ENCODE peak calls at places on chromosomes 4 and X, in seven cellular contexts. One of them, this sample, is unnamed.

GRCh38 chr4:106368678-106369077 is at the start of gene GIMD1:
- DNase-seq in activated T-cell treated with anti-CD3 and anti-CD28 coated beads for 48 hours: no peak
- DNase-seq in T-helper 1 cell: no peak
- DNase-seq in CD8-positive, alpha-beta memory T cell: no peak
- DNase-seq in coronary artery: no peak
- DNase-seq in anterior cingulate cortex: no peak
- DNase-seq in stimulated activated CD4-positive, alpha-beta T cell treated with anti-CD3 and anti-CD28 coated beads, Interleukin-15, amount 100 ng/mL, for 1 hour: no peak
- DNase-seq in this sample: no peak

GRCh38 chrX:80808854-80809493 is 703 bp downstream of the BRWD3 start:
- DNase-seq in T-helper 1 cell: peak
- DNase-seq in stimulated activated CD4-positive, alpha-beta T cell treated with anti-CD3 and anti-CD28 coated beads, Interleukin-15, amount 100 ng/mL, for 1 hour: peak
- DNase-seq in CD8-positive, alpha-beta memory T cell: peak
- DNase-seq in anterior cingulate cortex: peak
- DNase-seq in coronary artery: peak
- DNase-seq in activated T-cell treated with anti-CD3 and anti-CD28 coated beads for 48 hours: peak
- DNase-seq in this sample: peak

GRCh38 chr4:90074322-90074886 is 52.8 kb upstream of the CCSER1 start:
- DNase-seq in stimulated activated CD4-positive, alpha-beta T cell treated with anti-CD3 and anti-CD28 coated beads, Interleukin-15, amount 100 ng/mL, for 1 hour: no peak
- DNase-seq in anterior cingulate cortex: no peak
- DNase-seq in activated T-cell treated with anti-CD3 and anti-CD28 coated beads for 48 hours: no peak
- DNase-seq in T-helper 1 cell: no peak
- DNase-seq in CD8-positive, alpha-beta memory T cell: no peak
- DNase-seq in coronary artery: no peak
- DNase-seq in this sample: no peak

GRCh38 chrX:41946973-41947612 is 23.7 kb upstream of the CASK start:
- DNase-seq in T-helper 1 cell: no peak
- DNase-seq in stimulated activated CD4-positive, alpha-beta T cell treated with anti-CD3 and anti-CD28 coated beads, Interleukin-15, amount 100 ng/mL, for 1 hour: no peak
- DNase-seq in CD8-positive, alpha-beta memory T cell: no peak
- DNase-seq in anterior cingulate cortex: no peak
- DNase-seq in coronary artery: no peak
- DNase-seq in activated T-cell treated with anti-CD3 and anti-CD28 coated beads for 48 hours: no peak
- DNase-seq in this sample: no peak

GRCh38 chr4:187478292-187479205 is 517.0 kb upstream of the ZFP42 start:
- DNase-seq in CD8-positive, alpha-beta memory T cell: no peak
- DNase-seq in stimulated activated CD4-positive, alpha-beta T cell treated with anti-CD3 and anti-CD28 coated beads, Interleukin-15, amount 100 ng/mL, for 1 hour: no peak
- DNase-seq in activated T-cell treated with anti-CD3 and anti-CD28 coated beads for 48 hours: no peak
- DNase-seq in T-helper 1 cell: no peak
- DNase-seq in anterior cingulate cortex: no peak
- DNase-seq in coronary artery: peak
- DNase-seq in this sample: no peak

GRCh38 chrX:7983594-7983993 is 56.4 kb upstream of the PNPLA4 start:
- DNase-seq in CD8-positive, alpha-beta memory T cell: no peak
- DNase-seq in activated T-cell treated with anti-CD3 and anti-CD28 coated beads for 48 hours: no peak
- DNase-seq in coronary artery: no peak
- DNase-seq in T-helper 1 cell: no peak
- DNase-seq in stimulated activated CD4-positive, alpha-beta T cell treated with anti-CD3 and anti-CD28 coated beads, Interleukin-15, amount 100 ng/mL, for 1 hour: no peak
- DNase-seq in anterior cingulate cortex: no peak
- DNase-seq in this sample: no peak

GRCh38 chrX:7965436-7965835 is 38.2 kb upstream of the PNPLA4 start:
- DNase-seq in coronary artery: no peak
- DNase-seq in anterior cingulate cortex: no peak
- DNase-seq in CD8-positive, alpha-beta memory T cell: no peak
- DNase-seq in T-helper 1 cell: no peak
- DNase-seq in stimulated activated CD4-positive, alpha-beta T cell treated with anti-CD3 and anti-CD28 coated beads, Interleukin-15, amount 100 ng/mL, for 1 hour: no peak
- DNase-seq in activated T-cell treated with anti-CD3 and anti-CD28 coated beads for 48 hours: no peak
- DNase-seq in this sample: no peak

GRCh38 chr4:159390648-159391047 is 287.8 kb downstream of the RAPGEF2 start:
- DNase-seq in stimulated activated CD4-positive, alpha-beta T cell treated with anti-CD3 and anti-CD28 coated beads, Interleukin-15, amount 100 ng/mL, for 1 hour: no peak
- DNase-seq in anterior cingulate cortex: no peak
- DNase-seq in activated T-cell treated with anti-CD3 and anti-CD28 coated beads for 48 hours: no peak
- DNase-seq in CD8-positive, alpha-beta memory T cell: no peak
- DNase-seq in T-helper 1 cell: no peak
- DNase-seq in coronary artery: no peak
- DNase-seq in this sample: no peak

GRCh38 chr4:109046549-109047171 is 255.8 kb downstream of the COL25A1 start:
- DNase-seq in activated T-cell treated with anti-CD3 and anti-CD28 coated beads for 48 hours: no peak
- DNase-seq in stimulated activated CD4-positive, alpha-beta T cell treated with anti-CD3 and anti-CD28 coated beads, Interleukin-15, amount 100 ng/mL, for 1 hour: no peak
- DNase-seq in anterior cingulate cortex: no peak
- DNase-seq in CD8-positive, alpha-beta memory T cell: no peak
- DNase-seq in coronary artery: no peak
- DNase-seq in T-helper 1 cell: no peak
- DNase-seq in this sample: no peak

GRCh38 chrX:153818571-153819397 is 11.6 kb downstream of the PDZD4 start:
- DNase-seq in activated T-cell treated with anti-CD3 and anti-CD28 coated beads for 48 hours: peak
- DNase-seq in stimulated activated CD4-positive, alpha-beta T cell treated with anti-CD3 and anti-CD28 coated beads, Interleukin-15, amount 100 ng/mL, for 1 hour: peak
- DNase-seq in coronary artery: peak
- DNase-seq in CD8-positive, alpha-beta memory T cell: peak
- DNase-seq in anterior cingulate cortex: no peak
- DNase-seq in T-helper 1 cell: peak
- DNase-seq in this sample: peak

GRCh38 chr4:187814737-187815465 is 180.7 kb upstream of the ZFP42 start:
- DNase-seq in T-helper 1 cell: no peak
- DNase-seq in coronary artery: no peak
- DNase-seq in CD8-positive, alpha-beta memory T cell: no peak
- DNase-seq in stimulated activated CD4-positive, alpha-beta T cell treated with anti-CD3 and anti-CD28 coated beads, Interleukin-15, amount 100 ng/mL, for 1 hour: no peak
- DNase-seq in anterior cingulate cortex: no peak
- DNase-seq in activated T-cell treated with anti-CD3 and anti-CD28 coated beads for 48 hours: no peak
- DNase-seq in this sample: peak

GRCh38 chrX:100928660-100929613 is at the start of gene XKRX:
- DNase-seq in T-helper 1 cell: no peak
- DNase-seq in coronary artery: no peak
- DNase-seq in anterior cingulate cortex: no peak
- DNase-seq in stimulated activated CD4-positive, alpha-beta T cell treated with anti-CD3 and anti-CD28 coated beads, Interleukin-15, amount 100 ng/mL, for 1 hour: no peak
- DNase-seq in activated T-cell treated with anti-CD3 and anti-CD28 coated beads for 48 hours: peak
- DNase-seq in CD8-positive, alpha-beta memory T cell: peak
- DNase-seq in this sample: peak